ENCODE peak calls at places on chromosomes 16 and 17, in eight cellular contexts. K, N, T, S, C, D, V and J are unnamed samples.
A peak's percentile ranks its signal among the peaks of the same experiment; 100 is the strongest.

GRCh38 chr17:30173649-30174048 is 57.0 kb downstream of the NSRP1 start:
- DNase-seq in T (no peak), N (no peak), D (no peak), V (no peak), K (no peak), S (no peak), C (no peak), J (no peak)

GRCh38 chr17:2690165-2691068 is 21.1 kb downstream of the CLUH start:
- DNase-seq in D (no peak), N (no peak), K (no peak), S (no peak), T (peak; percentile 7), C (peak; percentile 26), V (peak; percentile 24), J (no peak)

GRCh38 chr16:72815348-72816318 is 232.3 kb downstream of the ZFHX3 start:
- DNase-seq in D (no peak), N (no peak), K (no peak), V (no peak), C (no peak), T (no peak), S (no peak), J (no peak)

GRCh38 chr17:40484285-40484972 is 17.0 kb downstream of the TNS4 start:
- DNase-seq in D (no peak), V (no peak), K (no peak), T (no peak), N (no peak), S (no peak), C (no peak), J (no peak)

GRCh38 chr17:63250830-63251229 is 195.3 kb downstream of the CYB561 start:
- DNase-seq in T (no peak), C (no peak), N (no peak), K (no peak), S (no peak), D (no peak), V (no peak), J (no peak)

GRCh38 chr16:89931305-89931896 is 8.3 kb downstream of the TUBB3 start:
- DNase-seq in N (no peak), C (no peak), S (no peak), V (no peak), K (no peak), D (no peak), T (no peak), J (no peak)

GRCh38 chr17:19284005-19284959 is 47.1 kb downstream of the EPN2 start:
- DNase-seq in K (no peak), D (no peak), N (no peak), C (no peak), S (no peak), V (no peak), T (no peak), J (no peak)

GRCh38 chr17:76562734-76563148 is 22.9 kb downstream of the PRCD start:
- DNase-seq in D (no peak), K (no peak), N (no peak), T (no peak), S (no peak), V (no peak), C (no peak), J (no peak)

GRCh38 chr16:23469814-23470213 is 16.8 kb upstream of the COG7 start:
- DNase-seq in K (no peak), V (no peak), C (peak; percentile 47), S (no peak), D (peak; percentile 32), N (no peak), T (no peak), J (no peak)

GRCh38 chr17:15649861-15650391 is 30.4 kb upstream of the FBXW10B start:
- DNase-seq in V (no peak), K (no peak), N (no peak), C (peak; percentile 52), D (no peak), S (no peak), T (peak; percentile 1), J (no peak)

GRCh38 chr17:10652984-10653680 is 4.0 kb downstream of the MYH3 start:
- DNase-seq in C (no peak), V (no peak), T (no peak), K (no peak), S (no peak), D (no peak), N (no peak), J (no peak)

GRCh38 chr17:4837471-4838305 is 4.5 kb downstream of the MINK1 start:
- DNase-seq in T (no peak), S (no peak), D (no peak), K (no peak), N (no peak), C (no peak), V (peak; percentile 29), J (no peak)

GRCh38 chr17:71409712-71410111 is 711.1 kb upstream of the SOX9 start:
- DNase-seq in S (no peak), T (no peak), D (no peak), N (no peak), K (no peak), C (no peak), V (no peak), J (no peak)

GRCh38 chr17:49157784-49158183 is 25.2 kb downstream of the B4GALNT2 start:
- DNase-seq in S (no peak), T (no peak), D (no peak), K (no peak), C (no peak), N (no peak), V (no peak), J (no peak)

GRCh38 chr17:81523139-81524062 is 4.8 kb upstream of the FSCN2 start:
- DNase-seq in K (peak; percentile 76), N (no peak), V (peak; percentile 32), D (peak; percentile 88), C (no peak), S (no peak), T (peak; percentile 55), J (no peak)

GRCh38 chr16:63719926-63720325 is 1401.9 kb downstream of the CDH11 start:
- DNase-seq in K (no peak), N (no peak), V (no peak), S (no peak), C (no peak), D (no peak), T (no peak), J (no peak)

GRCh38 chr17:82418001-82418986 is at the start of the genes HEXD and OGFOD3:
- DNase-seq in N (peak; percentile 80), S (peak; percentile 53), K (peak; percentile 78), V (peak; percentile 85), T (peak; percentile 98), D (peak; percentile 96), C (peak; percentile 79), J (peak; percentile 69)

GRCh38 chr17:7512824-7513540 is 28.8 kb downstream of the POLR2A start:
- DNase-seq in S (no peak), V (no peak), N (no peak), D (no peak), C (no peak), K (no peak), T (no peak), J (no peak)

GRCh38 chr16:12276631-12277030 is 300.1 kb downstream of the SNX29 start:
- DNase-seq in N (no peak), V (no peak), S (no peak), K (no peak), T (no peak), C (no peak), D (no peak), J (no peak)

GRCh38 chr16:68910051-68910450 is 66.7 kb downstream of the TANGO6 start:
- DNase-seq in V (no peak), N (no peak), S (no peak), C (no peak), T (no peak), D (peak; percentile 3), K (no peak), J (no peak)

GRCh38 chr16:79598341-79599181 is 2.0 kb downstream of the MAF start:
- DNase-seq in D (no peak), K (peak; percentile 60), V (peak; percentile 62), T (peak; percentile 53), S (no peak), C (peak; percentile 60), N (peak; percentile 22), J (peak; percentile 19)

GRCh38 chr16:54286330-54287017 is at the start of gene IRX3:
- DNase-seq in N (no peak), S (peak; percentile 80), V (peak; percentile 89), K (peak; percentile 88), C (peak; percentile 91), D (peak; percentile 92), T (peak; percentile 87), J (no peak)

GRCh38 chr17:77492446-77493237 is 351.9 kb downstream of the SEC14L1 start:
- DNase-seq in V (no peak), S (no peak), N (no peak), T (no peak), K (peak; percentile 12), D (no peak), C (no peak), J (no peak)

GRCh38 chr17:34146440-34147043 is 108.5 kb upstream of the CCL2 start:
- DNase-seq in S (no peak), V (peak; percentile 53), D (peak; percentile 32), K (peak; percentile 89), N (peak; percentile 33), T (peak; percentile 27), C (peak; percentile 48), J (peak; percentile 14)

GRCh38 chr17:13310858-13311257 is 290.9 kb downstream of the HS3ST3A1 start:
- DNase-seq in D (no peak), C (no peak), K (no peak), T (no peak), N (no peak), V (no peak), S (no peak), J (no peak)

GRCh38 chr16:81711609-81712329 is 67.3 kb upstream of the PLCG2 start:
- DNase-seq in V (no peak), S (no peak), K (peak; percentile 49), C (no peak), D (no peak), T (no peak), N (no peak), J (no peak)

GRCh38 chr17:56737741-56738161 is 96.0 kb downstream of the C17orf67 start:
- DNase-seq in D (no peak), K (no peak), C (no peak), T (no peak), S (no peak), N (no peak), V (no peak), J (no peak)

GRCh38 chr16:81778861-81779539 is at the start of gene PLCG2:
- DNase-seq in V (peak; percentile 77), K (peak; percentile 78), D (peak; percentile 29), N (peak; percentile 72), C (peak; percentile 76), T (peak; percentile 84), S (no peak), J (peak; percentile 44)

GRCh38 chr17:81030726-81031570 is 4.0 kb upstream of the BAIAP2 start:
- DNase-seq in T (no peak), V (no peak), S (no peak), C (peak; percentile 75), N (no peak), K (no peak), D (no peak), J (no peak)

GRCh38 chr17:44004761-44005526 is 522 bp downstream of the NAGS start:
- DNase-seq in C (no peak), K (peak; percentile 44), D (no peak), T (no peak), N (no peak), S (no peak), V (no peak), J (no peak)

GRCh38 chr16:81634380-81635121 is 144.5 kb upstream of the PLCG2 start:
- DNase-seq in S (no peak), V (no peak), C (no peak), T (peak; percentile 46), K (no peak), D (no peak), N (no peak), J (no peak)

GRCh38 chr16:71426069-71426879 is 15.6 kb downstream of the TLE7 start:
- DNase-seq in C (no peak), S (peak; percentile 95), T (peak; percentile 78), V (no peak), N (no peak), D (peak; percentile 77), K (peak; percentile 94), J (peak; percentile 14)

GRCh38 chr17:7132511-7133094 is 18.0 kb upstream of the ASGR2 start:
- DNase-seq in D (no peak), V (no peak), K (peak; percentile 73), C (no peak), S (no peak), T (no peak), N (peak; percentile 45), J (peak; percentile 38)

GRCh38 chr17:78723001-78723796 is 58.9 kb downstream of the CYTH1 start:
- DNase-seq in T (peak; percentile 54), K (peak; percentile 78), V (peak; percentile 55), N (no peak), C (no peak), S (no peak), D (peak; percentile 21), J (no peak)